ENCODE peak calls at places on chromosomes 2 and 18, in four cellular contexts. M, I, L and J are unnamed samples.

GRCh38 chr2:201936817-201937216 is 96.8 kb upstream of the FZD7 start:
- DNase-seq in M (no peak), I (no peak), L (no peak), J (no peak)

GRCh38 chr2:105553538-105554196 is 154.8 kb upstream of the FHL2 start:
- DNase-seq in M (no peak), I (peak), L (no peak), J (no peak)

GRCh38 chr2:46336560-46336959 is 39.4 kb downstream of the EPAS1 start:
- DNase-seq in M (no peak), I (peak), L (no peak), J (no peak)

GRCh38 chr18:26479686-26480079 is 68.7 kb downstream of the KCTD1 start:
- DNase-seq in M (no peak), I (no peak), L (peak), J (no peak)

GRCh38 chr18:57743008-57743407 is 60.1 kb downstream of the ATP8B1 start:
- DNase-seq in M (no peak), I (peak), L (no peak), J (no peak)

GRCh38 chr2:128458438-128458837 is 139.8 kb upstream of the HS6ST1 start:
- DNase-seq in M (no peak), I (no peak), L (no peak), J (no peak)

GRCh38 chr2:213818436-213818835 is 534.2 kb downstream of the SPAG16 start:
- DNase-seq in M (no peak), I (peak), L (no peak), J (no peak)

GRCh38 chr18:9612215-9612830 is 2.0 kb downstream of the PPP4R1 start:
- DNase-seq in M (peak), I (peak), L (peak), J (peak)

GRCh38 chr2:42495611-42496010 is 1.8 kb upstream of the KCNG3 start:
- DNase-seq in M (no peak), I (no peak), L (no peak), J (no peak)

GRCh38 chr18:9740076-9740475 is 32.0 kb downstream of the RAB31 start:
- DNase-seq in M (no peak), I (no peak), L (no peak), J (no peak)

GRCh38 chr2:170711774-170712652 is 3.1 kb upstream of the SP5 start:
- DNase-seq in M (no peak), I (no peak), L (no peak), J (no peak)

GRCh38 chr18:22230403-22231042 is 61.1 kb downstream of the GATA6 start:
- DNase-seq in M (no peak), I (peak), L (no peak), J (no peak)

GRCh38 chr2:44429034-44429433 is 67.3 kb downstream of the CAMKMT start:
- DNase-seq in M (no peak), I (peak), L (no peak), J (no peak)

GRCh38 chr2:70991742-70992141 is 2.9 kb downstream of the TEX261 start:
- DNase-seq in M (no peak), I (no peak), L (no peak), J (no peak)
- H3K4me3 ChIP-seq in M (no peak), I (no peak), L (no peak), J (no peak)

DNA sequence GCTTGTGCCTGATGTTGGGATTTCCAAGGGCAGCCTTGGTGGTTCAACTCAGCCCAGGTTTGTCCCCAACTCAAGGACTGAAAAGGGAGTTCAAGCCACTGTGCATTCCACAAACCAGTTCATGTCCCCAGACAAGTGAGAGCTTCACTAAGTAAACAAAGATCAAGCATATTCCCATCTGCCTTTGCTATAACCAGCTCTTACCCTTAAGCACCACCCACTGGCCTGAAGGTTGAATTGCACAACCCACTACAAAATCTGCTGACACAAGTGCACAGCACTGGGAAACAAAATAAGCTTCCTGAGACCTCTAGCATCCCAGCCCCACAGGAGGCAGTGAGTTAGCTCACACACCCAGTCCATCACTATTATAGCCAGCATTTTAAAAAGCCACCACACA is 516.7 kb downstream of the NR4A2 start:
- DNase-seq in M (peak), I (peak), L (no peak), J (peak)
- TF ChIP-seq CTCF in M (peak), I (no peak), L (no peak), J (peak)

GRCh38 chr2:27156739-27157475 is 8.1 kb downstream of the TCF23 start:
- DNase-seq in M (no peak), I (no peak), L (no peak), J (no peak)

GRCh38 chr2:27159271-27159670 is 10.5 kb downstream of the TCF23 start:
- DNase-seq in M (no peak), I (no peak), L (no peak), J (no peak)

GRCh38 chr2:27158468-27158867 is 9.7 kb downstream of the TCF23 start:
- DNase-seq in M (no peak), I (no peak), L (no peak), J (no peak)

GRCh38 chr2:27164960-27165763 is 16.4 kb downstream of the TCF23 start:
- DNase-seq in M (no peak), I (no peak), L (no peak), J (no peak)

GRCh38 chr2:27162151-27163121 is 13.6 kb downstream of the TCF23 start:
- DNase-seq in M (no peak), I (peak), L (no peak), J (no peak)
- H3K4me3 ChIP-seq in M (no peak), I (no peak), L (no peak), J (no peak)

DNA sequence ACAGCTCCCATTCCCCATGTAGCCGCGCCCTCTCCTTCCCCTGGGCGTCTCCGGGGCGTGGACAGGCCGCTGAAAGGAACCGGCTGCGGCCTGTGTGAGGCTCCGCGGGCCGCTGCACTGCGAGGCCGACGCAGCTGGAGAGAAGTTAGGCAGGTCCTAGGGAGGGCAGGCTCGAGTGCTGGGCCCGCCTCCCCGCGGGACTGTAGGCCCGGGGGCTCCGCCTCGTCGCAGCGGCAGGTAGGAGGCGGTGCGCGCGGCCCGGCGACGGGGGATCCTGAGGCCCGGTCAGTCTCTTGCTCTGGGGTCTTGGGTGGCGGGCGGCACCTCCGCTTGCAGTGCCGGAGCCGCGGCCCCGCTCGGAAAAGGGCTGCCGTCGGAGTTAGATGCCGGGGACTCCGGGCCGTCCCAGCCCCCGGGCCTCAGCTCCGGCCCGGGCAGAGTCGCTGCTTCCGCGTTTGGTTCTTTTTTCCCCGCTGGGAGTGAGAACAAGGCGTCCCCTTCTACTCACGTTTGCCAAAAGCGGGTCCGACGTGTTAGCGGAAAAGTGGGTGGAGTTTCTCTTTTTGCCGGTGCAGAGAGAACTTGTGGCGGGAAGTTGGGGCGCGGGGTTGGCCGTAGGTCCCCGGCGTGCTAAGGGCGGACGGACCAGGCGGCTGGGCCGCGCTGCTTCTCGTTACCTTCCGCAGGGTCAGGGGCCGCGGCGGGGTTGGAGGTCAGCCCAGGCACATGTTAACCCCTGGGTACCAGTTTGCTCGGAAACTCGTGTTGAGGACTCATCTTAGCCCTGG is at the start of gene VRK2:
- DNase-seq in M (peak), I (peak), L (peak), J (peak)
- TF ChIP-seq CTCF in M (no peak), I (no peak), L (no peak), J (peak)